ENCODE peak calls at places on chromosomes 5 and 9, in seven cellular contexts. J is CD8-positive, alpha-beta T cell; P is AG04450; E is tibial artery; K is uterus; A is ovary; Y is brain microvascular endothelial cell. W is an unnamed sample.
A peak's percentile ranks its signal among the peaks of the same experiment; 100 is the strongest.

GRCh38 chr5:76363385-76364261 is 39.5 kb upstream of the IQGAP2 start:
- DNase-seq in E (no peak), K (no peak), J (no peak), Y (no peak), A (no peak), P (no peak), W (no peak)

GRCh38 chr5:31531543-31531887 is 378 bp downstream of the DROSHA start:
- DNase-seq in P (no peak), A (peak; percentile 39), Y (peak; percentile 7), E (no peak), J (peak; percentile 18), K (no peak), W (no peak)

GRCh38 chr5:90878549-90879196 is 320.1 kb downstream of the ADGRV1 start:
- DNase-seq in K (no peak), J (no peak), E (no peak), A (no peak), Y (peak; percentile 28), P (no peak), W (no peak)

GRCh38 chr9:98419260-98419603 is 163.8 kb upstream of the TBC1D2 start:
- DNase-seq in J (no peak), E (no peak), K (no peak), P (no peak), A (no peak), Y (no peak), W (no peak)

GRCh38 chr9:35490155-35490909 is 421 bp downstream of the RUSC2 start:
- DNase-seq in A (peak; percentile 54), P (no peak), E (no peak), J (no peak), Y (no peak), K (peak; percentile 62), W (peak; percentile 53)

GRCh38 chr5:93607367-93608258 is 24.6 kb downstream of the NR2F1 start:
- DNase-seq in K (no peak), E (no peak), A (no peak), Y (peak; percentile 89), P (no peak), J (no peak), W (no peak)

GRCh38 chr9:34084562-34084961 is 35.9 kb upstream of the UBAP2 start:
- DNase-seq in E (peak; percentile 67), J (no peak), Y (no peak), K (peak; percentile 28), P (no peak), A (peak; percentile 77), W (peak; percentile 59)

GRCh38 chr5:135398160-135398854 is 724 bp downstream of the MACROH2A1 start:
- DNase-seq in E (no peak), P (no peak), J (peak; percentile 49), Y (no peak), K (no peak), A (peak; percentile 58), W (no peak)

GRCh38 chr9:4012446-4012845 is 287.4 kb downstream of the GLIS3 start:
- DNase-seq in Y (peak; percentile 12), J (no peak), K (no peak), P (no peak), E (no peak), A (no peak), W (no peak)

GRCh38 chr9:69963728-69964127 is 79.9 kb upstream of the MAMDC2 start:
- DNase-seq in P (no peak), K (no peak), Y (no peak), J (no peak), E (no peak), A (no peak), W (no peak)
- H3K4me3 ChIP-seq in P (no peak overlapping the region), K (no peak overlapping the region), Y (no peak overlapping the region), J (no peak overlapping the region), E (no peak overlapping the region), A (no peak overlapping the region), W (peak overlapping the region; percentile 36)

GRCh38 chr5:126477281-126477680 is 54.1 kb downstream of the GRAMD2B start:
- DNase-seq in A (no peak), J (no peak), E (no peak), P (no peak), K (no peak), Y (peak; percentile 20), W (no peak)
- H3K27ac ChIP-seq in A (peak overlapping the region; percentile 62), J (no peak overlapping the region), E (peak overlapping the region; percentile 69), P (no peak overlapping the region), K (peak overlapping the region; percentile 93), Y (peak overlapping the region; percentile 21), W (peak overlapping the region; percentile 38)

DNA sequence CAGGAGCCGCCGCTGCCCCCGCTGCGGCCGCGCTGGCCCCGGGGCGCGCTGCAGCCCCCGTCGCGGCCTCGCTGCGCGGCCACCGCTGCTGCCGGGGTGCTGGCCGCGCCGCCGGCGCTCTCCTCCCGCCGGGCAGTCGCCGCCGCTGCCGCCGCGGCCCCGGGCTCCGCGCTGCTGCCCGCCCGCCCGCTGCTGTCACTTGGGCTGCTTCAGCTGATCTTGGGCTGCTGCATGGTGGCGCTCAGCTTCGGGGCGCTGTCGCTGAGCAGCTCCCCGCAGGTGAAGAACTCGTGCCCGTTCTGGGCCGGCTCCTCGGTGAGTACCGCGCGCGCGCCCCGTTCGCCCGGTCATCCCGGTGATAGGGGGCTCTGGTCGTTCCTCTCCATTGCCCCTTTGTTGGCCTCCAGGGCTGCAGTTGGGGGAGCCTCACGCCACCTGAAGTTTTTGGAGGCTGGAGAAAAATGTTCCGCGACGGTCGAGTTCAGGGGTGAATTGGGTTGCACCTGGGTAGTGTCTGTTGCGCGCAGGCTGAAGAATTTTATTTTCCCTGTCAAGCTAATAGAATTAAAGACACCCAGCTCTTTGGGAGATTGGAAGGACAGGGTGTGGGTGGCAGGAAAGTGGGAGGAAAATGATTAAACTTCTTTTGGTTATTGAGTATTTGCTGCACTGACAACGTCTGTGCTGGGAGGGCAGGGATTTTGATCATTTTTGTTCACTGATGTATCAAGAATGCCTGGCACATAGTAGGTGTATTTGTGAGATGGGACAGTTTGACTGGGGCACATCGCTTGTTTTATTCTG is 596 bp downstream of the ENTREP1 start:
- DNase-seq in A (peak; percentile 50), P (no peak), J (no peak), K (no peak), E (peak; percentile 67), Y (no peak), W (no peak)
- H3K4me3 ChIP-seq in A (peak overlapping the region; percentile 60), P (peak overlapping the region; percentile 36), J (no peak overlapping the region), K (peak overlapping the region; percentile 30), E (peak overlapping the region; percentile 82), Y (peak overlapping the region; percentile 49), W (peak overlapping the region; percentile 70)

GRCh38 chr5:172420215-172420934 is 34.0 kb downstream of the SH3PXD2B start:
- DNase-seq in K (peak; percentile 93), P (peak; percentile 61), A (peak; percentile 71), J (no peak), Y (peak; percentile 61), E (peak; percentile 91), W (peak; percentile 80)

GRCh38 chr5:172415615-172416275 is 38.6 kb downstream of the SH3PXD2B start:
- DNase-seq in E (no peak), J (no peak), A (no peak), Y (no peak), K (peak; percentile 16), P (no peak), W (no peak)

GRCh38 chr5:172418847-172419810 is 35.2 kb downstream of the SH3PXD2B start:
- DNase-seq in Y (no peak), A (no peak), E (no peak), J (no peak), K (peak; percentile 73), P (no peak), W (no peak)

GRCh38 chr5:172417130-172417802 is 37.1 kb downstream of the SH3PXD2B start:
- DNase-seq in Y (no peak), E (no peak), P (no peak), A (no peak), K (peak; percentile 34), J (no peak), W (no peak)

GRCh38 chr5:172417983-172418630 is 36.2 kb downstream of the SH3PXD2B start:
- DNase-seq in J (no peak), Y (peak; percentile 85), A (peak; percentile 94), P (peak; percentile 85), K (peak; percentile 99), E (peak; percentile 98), W (peak; percentile 59)
- H3K27ac ChIP-seq in J (no peak overlapping the region), Y (peak overlapping the region; percentile 55), A (peak overlapping the region; percentile 94), P (peak overlapping the region; percentile 81), K (peak overlapping the region; percentile 93), E (peak overlapping the region; percentile 82), W (peak overlapping the region; percentile 95)

GRCh38 chr5:131794596-131794995 is 2.2 kb downstream of the FNIP1 start:
- DNase-seq in A (no peak), J (no peak), Y (no peak), P (no peak), E (no peak), K (no peak), W (no peak)
- H3K4me3 ChIP-seq in A (no peak overlapping the region), J (no peak overlapping the region), Y (peak overlapping the region; percentile 98), P (peak overlapping the region; percentile 8), E (peak overlapping the region; percentile 7), K (no peak overlapping the region), W (peak overlapping the region; percentile 99)

DNA sequence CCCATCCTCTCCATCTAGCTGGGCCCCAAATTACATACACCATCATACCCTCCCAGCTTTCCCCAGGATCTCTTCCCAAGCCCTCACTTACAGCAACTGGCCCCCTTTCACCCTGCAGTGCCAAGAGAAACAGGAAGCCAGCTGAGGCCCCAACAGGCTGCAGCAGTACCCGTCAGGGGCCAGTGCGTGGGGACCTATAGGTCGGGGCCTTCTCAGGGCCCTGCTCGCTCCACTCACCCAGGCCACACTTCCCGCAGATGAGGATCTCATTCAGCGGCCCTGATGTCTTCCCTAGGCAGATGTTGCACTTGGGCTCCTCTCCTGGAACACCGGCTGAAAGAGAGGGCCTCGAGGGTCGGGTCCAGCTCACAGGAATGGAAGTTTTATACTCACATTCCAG is 6.8 kb downstream of the PHF19 start:
- DNase-seq in P (no peak), J (no peak), Y (no peak), K (no peak), A (no peak), E (no peak), W (no peak)
- H3K27ac ChIP-seq in P (no peak overlapping the region), J (no peak overlapping the region), Y (no peak overlapping the region), K (peak overlapping the region; percentile 88), A (no peak overlapping the region), E (peak overlapping the region; percentile 87), W (no peak overlapping the region)